ENCODE peak calls at places on chromosomes 16 and 17, in seven cellular contexts. J is Jurkat, Clone E6-1; B is IMR-90; G is astrocyte of the cerebellum; I is left ventricle myocardium inferior; U is hepatocyte; L is AG10803. M is an unnamed sample.
A peak's percentile ranks its signal among the peaks of the same experiment; 100 is the strongest.

GRCh38 chr16:5058476-5058875 is 7.3 kb downstream of the C16orf89 start:
- DNase-seq in B (no peak), I (no peak), U (no peak), G (no peak), J (no peak), L (no peak), M (no peak)

GRCh38 chr17:68184816-68185436 is 62.9 kb upstream of the AMZ2 start:
- DNase-seq in G (no peak), L (no peak), U (no peak), B (no peak), J (peak; percentile 55), I (no peak), M (no peak)

GRCh38 chr16:58082381-58082780 is 46.8 kb downstream of the CFAP20 start:
- DNase-seq in G (no peak), J (no peak), L (no peak), U (no peak), B (no peak), I (no peak), M (no peak)

GRCh38 chr16:3612510-3613466 is 1.4 kb upstream of the SLX4 start:
- DNase-seq in I (no peak), U (no peak), G (no peak), J (no peak), B (no peak), L (no peak), M (no peak)

GRCh38 chr16:53504665-53505064 is 1.7 kb upstream of the AKTIP start:
- DNase-seq in L (peak; percentile 44), I (no peak), J (no peak), B (peak; percentile 46), U (no peak), G (no peak), M (no peak)

GRCh38 chr17:61444831-61445230 is 7.4 kb upstream of the TBX4 start:
- DNase-seq in U (peak; percentile 62), G (no peak), I (no peak), B (peak; percentile 79), L (no peak), J (no peak), M (no peak)

GRCh38 chr17:80437532-80437931 is 22.6 kb downstream of the ENDOV start:
- DNase-seq in G (no peak), I (no peak), B (no peak), L (no peak), U (no peak), J (no peak), M (no peak)

GRCh38 chr16:2529061-2529931 is 1.9 kb downstream of the CEMP1 start:
- DNase-seq in J (no peak), I (no peak), G (no peak), B (peak; percentile 12), U (no peak), L (no peak), M (no peak)

GRCh38 chr16:27977966-27978365 is 85.5 kb downstream of the GSG1L start:
- DNase-seq in G (no peak), J (no peak), B (peak; percentile 40), U (no peak), I (peak; percentile 34), L (peak; percentile 44), M (no peak)

GRCh38 chr16:64276646-64277045 is 845.2 kb downstream of the CDH11 start:
- DNase-seq in B (no peak), I (no peak), L (peak; percentile 9), J (no peak), U (no peak), G (no peak), M (no peak)

DNA sequence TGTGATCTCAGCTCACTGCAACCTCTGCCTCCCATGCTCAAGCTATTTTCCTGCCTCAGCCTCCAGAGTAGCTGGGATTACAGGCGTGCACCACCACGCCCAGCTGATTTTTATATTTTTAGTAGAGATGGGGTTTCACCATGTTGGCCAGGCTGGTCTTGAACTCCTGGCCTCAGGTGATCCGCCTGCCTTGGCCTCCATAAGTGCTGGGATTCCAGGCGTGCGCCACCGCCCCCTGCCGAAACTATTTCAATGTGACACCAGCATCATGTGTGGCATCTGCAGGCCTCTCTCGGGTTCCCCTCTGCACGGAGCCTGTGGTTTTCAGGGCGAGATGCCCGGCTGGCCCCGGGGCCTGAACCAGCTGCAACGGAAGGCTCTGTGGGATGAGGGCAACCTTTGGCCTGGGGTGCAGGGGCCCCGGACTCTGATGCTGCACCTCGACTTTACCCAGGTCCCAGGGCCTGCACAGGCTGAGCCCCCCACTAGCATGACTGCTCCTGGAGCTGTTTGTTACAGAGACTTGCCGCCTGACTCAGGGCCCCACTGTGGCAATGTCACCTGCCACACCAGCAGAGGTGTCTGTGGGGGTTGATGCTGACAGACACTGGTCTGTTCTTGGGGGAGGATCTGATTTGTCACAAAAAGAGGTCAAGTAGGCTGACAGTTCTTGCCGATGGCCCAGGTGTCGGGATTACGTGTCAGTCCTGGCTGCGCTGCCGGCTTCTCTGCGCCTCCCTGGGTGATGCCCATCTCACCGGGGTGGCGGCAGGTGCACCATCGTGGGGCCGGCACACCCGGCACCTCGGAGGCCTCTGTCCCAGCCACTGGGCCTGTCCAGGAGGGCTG is 8.6 kb upstream of the TEX19 start:
- DNase-seq in L (peak; percentile 28), G (no peak), I (no peak), U (no peak), J (no peak), B (no peak), M (no peak)
- H3K4me3 ChIP-seq in L (no peak overlapping the region), G (no peak overlapping the region), I (no peak overlapping the region), U (no peak overlapping the region), J (no peak overlapping the region), B (no peak overlapping the region), M (no peak overlapping the region)

GRCh38 chr16:85899444-85899843 is 482 bp downstream of the IRF8 start:
- DNase-seq in B (no peak), G (no peak), L (no peak), I (no peak), J (no peak), U (no peak), M (no peak)
- H3K4me3 ChIP-seq in B (no peak overlapping the region), G (peak overlapping the region; percentile 40), L (no peak overlapping the region), I (peak overlapping the region; percentile 71), J (no peak overlapping the region), U (peak overlapping the region; percentile 80), M (no peak overlapping the region)

DNA sequence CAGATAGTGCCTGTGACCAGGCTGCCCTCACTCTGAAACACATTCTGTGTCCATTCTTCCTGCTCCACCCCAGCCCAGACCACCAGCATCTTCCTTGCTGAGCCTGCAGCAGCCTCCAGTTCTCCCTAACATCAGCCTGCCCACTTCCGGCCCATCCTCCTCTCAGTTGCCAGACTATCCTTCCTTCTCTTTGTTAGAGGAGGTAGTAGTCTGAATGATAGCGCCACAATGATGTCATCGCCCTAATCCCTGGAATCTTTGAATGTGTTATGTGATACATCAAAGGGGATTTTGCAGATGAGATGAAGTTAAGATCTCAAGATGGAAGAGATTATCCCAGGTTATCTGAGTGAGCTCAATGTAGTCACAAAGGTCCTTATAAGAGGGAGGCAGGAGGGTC is 3.2 kb upstream of the ZDHHC1 start:
- DNase-seq in I (no peak), B (peak; percentile 25), G (no peak), U (no peak), J (no peak), L (no peak), M (no peak)
- H3K4me3 ChIP-seq in I (no peak overlapping the region), B (no peak overlapping the region), G (no peak overlapping the region), U (no peak overlapping the region), J (no peak overlapping the region), L (no peak overlapping the region), M (no peak overlapping the region)

GRCh38 chr17:10247806-10248334 is 49.5 kb upstream of the GAS7 start:
- DNase-seq in J (no peak), I (no peak), G (no peak), B (no peak), L (peak; percentile 95), U (no peak), M (no peak)

GRCh38 chr17:10249271-10250010 is 51.0 kb upstream of the GAS7 start:
- DNase-seq in G (no peak), L (peak; percentile 55), B (no peak), U (no peak), I (no peak), J (no peak), M (no peak)

DNA sequence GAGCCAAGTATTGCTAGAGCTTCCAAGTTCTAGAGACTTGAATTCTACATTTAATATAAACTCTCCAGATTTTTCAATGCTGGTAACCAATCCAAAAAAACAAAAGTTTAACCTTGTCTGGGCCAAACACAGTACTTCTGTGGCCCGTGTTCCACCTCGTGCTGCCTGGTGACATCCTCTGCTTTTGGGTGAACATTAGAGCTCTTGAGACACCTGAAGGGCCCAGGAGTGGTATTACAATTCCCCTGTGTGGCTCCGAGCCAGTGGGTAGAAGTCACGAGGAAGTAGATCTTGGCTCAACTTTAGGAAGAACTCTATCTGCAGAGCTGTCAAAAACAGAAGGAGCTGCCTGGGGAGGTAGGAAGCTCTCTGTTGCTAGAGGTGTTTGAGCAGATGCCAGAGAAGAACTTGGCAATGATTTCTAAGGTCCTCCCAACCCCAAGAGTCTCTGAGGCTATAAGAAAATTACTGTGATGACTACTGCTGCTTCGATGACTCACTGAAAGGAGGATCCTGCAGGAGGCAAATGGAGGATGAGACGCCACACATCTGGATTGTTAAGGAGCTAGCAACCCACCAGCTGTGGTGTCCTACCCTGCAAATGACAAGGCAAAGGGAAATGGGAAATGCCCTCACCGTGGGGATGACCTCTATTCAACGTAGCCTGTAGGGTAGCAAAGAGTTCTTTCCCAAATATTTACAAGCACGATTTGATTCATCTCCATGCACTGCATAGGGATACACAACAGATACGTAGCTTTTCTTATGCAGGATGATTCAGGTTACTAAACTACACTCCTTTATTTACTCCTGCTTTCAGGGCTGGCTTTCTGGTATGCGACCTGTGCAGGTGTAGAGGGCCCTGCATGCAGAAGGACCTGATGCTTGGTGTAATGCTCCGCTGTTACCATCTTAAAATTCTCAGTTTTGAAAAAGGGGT is 45.8 kb upstream of the GAS7 start:
- DNase-seq in L (peak; percentile 72), U (peak; percentile 24), I (no peak), J (no peak), G (no peak), B (peak; percentile 35), M (no peak)
- H3K4me3 ChIP-seq in L (no peak overlapping the region), U (no peak overlapping the region), I (no peak overlapping the region), J (no peak overlapping the region), G (no peak overlapping the region), B (no peak overlapping the region), M (no peak overlapping the region)

DNA sequence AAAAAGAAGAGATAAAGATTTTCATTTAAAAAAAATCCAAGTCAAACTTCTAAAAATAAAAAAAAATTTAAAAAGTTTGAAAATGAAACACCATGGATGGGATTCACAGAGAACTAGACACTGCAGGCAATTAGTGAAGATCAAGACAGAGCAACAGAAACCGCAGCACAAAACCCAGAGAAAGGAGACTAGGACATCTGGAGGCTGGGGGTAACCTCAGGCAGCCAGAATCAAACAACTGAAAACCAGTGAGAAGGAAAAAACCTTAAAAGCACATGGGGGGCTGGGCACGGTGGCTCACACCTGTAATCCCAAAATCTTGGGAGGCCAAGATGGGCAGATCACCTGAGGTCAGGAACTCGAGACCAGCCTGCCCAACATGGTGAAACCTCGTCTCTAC is 30.6 kb downstream of the LITAFD start:
- DNase-seq in B (no peak), J (peak; percentile 94), I (no peak), G (no peak), L (no peak), U (no peak), M (no peak)
- H3K4me3 ChIP-seq in B (no peak overlapping the region), J (peak overlapping the region; percentile 46), I (no peak overlapping the region), G (no peak overlapping the region), L (no peak overlapping the region), U (no peak overlapping the region), M (no peak overlapping the region)

GRCh38 chr17:4500188-4500565 is 1.5 kb downstream of the SPNS2 start:
- DNase-seq in B (no peak), J (no peak), G (no peak), I (no peak), U (no peak), L (no peak), M (no peak)
- H3K4me3 ChIP-seq in B (no peak overlapping the region), J (peak overlapping the region; percentile 53), G (no peak overlapping the region), I (peak overlapping the region; percentile 70), U (no peak overlapping the region), L (no peak overlapping the region), M (no peak overlapping the region)

M was measured in LNCaP clone FGC.